ENCODE peak calls at places on chromosomes 3 and 15, in four cellular contexts. R is adrenal gland, K is left ventricle myocardium inferior, G is WERI-Rb-1. J is an unnamed sample.

GRCh38 chr3:20186600-20187004 is 596 bp upstream of the SGO1 start:
- DNase-seq in R (peak; percentile 15), K (no peak), G (no peak), J (no peak)

GRCh38 chr3:42601898-42602581 is 1.6 kb downstream of the NKTR start:
- DNase-seq in R (no peak), K (no peak), G (no peak), J (no peak)

GRCh38 chr3:183350164-183350563 is 78.3 kb downstream of the MCF2L2 start:
- DNase-seq in R (no peak), K (no peak), G (no peak), J (no peak)

GRCh38 chr3:48919215-48920138 is 835 bp downstream of the ARIH2 start:
- DNase-seq in R (peak; percentile 49), K (peak; percentile 20), G (peak; percentile 23), J (peak; percentile 45)

GRCh38 chr15:42121021-42121420 is 26.7 kb upstream of the PLA2G4D start:
- DNase-seq in R (no peak), K (no peak), G (no peak), J (no peak)

GRCh38 chr3:114435733-114436132 is 141.9 kb downstream of the TIGIT start:
- DNase-seq in R (no peak), K (no peak), G (no peak), J (no peak)

GRCh38 chr3:183015185-183015584 is 34.8 kb upstream of the DCUN1D1 start:
- DNase-seq in R (no peak), K (no peak), G (no peak), J (no peak)

GRCh38 chr3:32443471-32443870 is 51.8 kb downstream of the CMTM7 start:
- DNase-seq in R (no peak), K (no peak), G (no peak), J (no peak)

GRCh38 chr15:62988701-62989100 is 53.8 kb upstream of the TPM1 start:
- DNase-seq in R (no peak), K (no peak), G (no peak), J (no peak)

GRCh38 chr3:11001020-11001657 is 8.6 kb downstream of the SLC6A1 start:
- DNase-seq in R (no peak), K (no peak), G (no peak), J (peak; percentile 23)

GRCh38 chr3:160448845-160449659 is 534 bp downstream of the TRIM59 start:
- DNase-seq in R (peak; percentile 34), K (no peak), G (no peak), J (peak; percentile 17)

GRCh38 chr3:46868948-46869347 is 5.7 kb upstream of the MYL3 start:
- DNase-seq in R (no peak), K (peak; percentile 38), G (no peak), J (no peak)

GRCh38 chr3:146464783-146465182 is 4.6 kb downstream of the PLSCR2 start:
- DNase-seq in R (no peak), K (no peak), G (no peak), J (no peak)

GRCh38 chr3:42055291-42055690 is 35.9 kb upstream of the TRAK1 start:
- DNase-seq in R (no peak), K (no peak), G (no peak), J (no peak)

GRCh38 chr15:99762288-99762687 is 29.1 kb upstream of the LYSMD4 start:
- DNase-seq in R (no peak), K (no peak), G (no peak), J (no peak)

GRCh38 chr15:100566850-100567249 is 35.1 kb downstream of the LINS1 start:
- DNase-seq in R (no peak), K (no peak), G (no peak), J (no peak)

GRCh38 chr3:9902372-9903237 is at the start of gene IL17RE:
- DNase-seq in R (no peak), K (no peak), G (no peak), J (no peak)

GRCh38 chr15:62099171-62099601 is 32.4 kb downstream of the C2CD4A start:
- DNase-seq in R (no peak), K (no peak), G (no peak), J (no peak)

GRCh38 chr3:114649331-114649730 is 355.5 kb downstream of the TIGIT start:
- DNase-seq in R (no peak), K (no peak), G (no peak), J (no peak)

GRCh38 chr3:158731938-158732855 is at the start of gene RARRES1:
- DNase-seq in R (peak; percentile 59), K (peak; percentile 77), G (peak; percentile 25), J (peak; percentile 79)

GRCh38 chr3:108223928-108224327 is 1.7 kb upstream of the IFT57 start:
- DNase-seq in R (no peak), K (no peak), G (no peak), J (peak; percentile 77)

GRCh38 chr3:192571197-192571791 is 156.0 kb downstream of the FGF12 start:
- DNase-seq in R (peak; percentile 73), K (peak; percentile 78), G (no peak), J (no peak)

GRCh38 chr3:97954193-97954827 is 17.9 kb downstream of the RIOX2 start:
- DNase-seq in R (no peak), K (no peak), G (no peak), J (no peak)

DNA sequence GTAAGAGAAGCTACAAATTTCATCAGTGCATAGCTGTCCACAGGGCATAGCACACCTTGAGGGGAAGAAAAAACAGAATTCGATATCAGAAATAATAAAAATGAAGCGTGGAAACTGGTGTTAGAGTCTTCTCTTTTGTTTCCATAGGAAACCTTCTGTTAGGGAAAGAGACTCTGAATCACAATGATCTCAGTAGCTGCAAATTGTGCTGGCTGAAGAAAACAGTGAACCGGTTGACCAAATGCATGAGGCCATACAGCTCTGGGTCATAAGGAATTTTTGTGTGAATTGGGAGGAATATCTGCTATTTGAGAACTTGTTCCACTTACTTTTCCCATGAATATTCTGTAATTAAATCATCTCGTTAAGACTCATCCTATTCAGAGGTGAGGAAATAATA is 580.2 kb upstream of the NECTIN3 start:
- DNase-seq in R (no peak), K (no peak), G (no peak), J (no peak)
- H3K4me3 ChIP-seq in R (no peak overlapping the region), K (no peak overlapping the region), G (no peak overlapping the region), J (no peak overlapping the region)

GRCh38 chr15:25072857-25073476 is 118.2 kb downstream of the SNRPN start:
- DNase-seq in R (no peak), K (no peak), G (no peak), J (no peak)
- H3K9me3 ChIP-seq in R (peaks cover 7% of the 10 kb centered on the region), K (peaks cover 100% of the 10 kb centered on the region), G (peaks cover 70% of the 10 kb centered on the region), J (peaks cover 30% of the 10 kb centered on the region)

GRCh38 chr3:14406336-14406735 is 3.9 kb downstream of the SLC6A6 start:
- DNase-seq in R (no peak), K (no peak), G (no peak), J (no peak)
- H3K4me3 ChIP-seq in R (no peak overlapping the region), K (peak overlapping the region; percentile 86), G (no peak overlapping the region), J (no peak overlapping the region)

GRCh38 chr3:51970606-51971300 is 3.1 kb downstream of the ABHD14B start:
- DNase-seq in R (no peak), K (no peak), G (no peak), J (no peak)
- H3K9me3 ChIP-seq in R (no peaks in the 10 kb centered on the region), K (no peaks in the 10 kb centered on the region), G (no peaks in the 10 kb centered on the region), J (no peaks in the 10 kb centered on the region)

GRCh38 chr3:53162672-53163458 is 1.9 kb downstream of the PRKCD start:
- DNase-seq in R (no peak), K (no peak), G (no peak), J (peak; percentile 18)
- H3K4me3 ChIP-seq in R (no peak overlapping the region), K (peak overlapping the region; percentile 82), G (peak overlapping the region; percentile 37), J (no peak overlapping the region)

GRCh38 chr3:145422541-145422940 is 738.4 kb downstream of the PLOD2 start:
- DNase-seq in R (no peak), K (no peak), G (no peak), J (no peak)

DNA sequence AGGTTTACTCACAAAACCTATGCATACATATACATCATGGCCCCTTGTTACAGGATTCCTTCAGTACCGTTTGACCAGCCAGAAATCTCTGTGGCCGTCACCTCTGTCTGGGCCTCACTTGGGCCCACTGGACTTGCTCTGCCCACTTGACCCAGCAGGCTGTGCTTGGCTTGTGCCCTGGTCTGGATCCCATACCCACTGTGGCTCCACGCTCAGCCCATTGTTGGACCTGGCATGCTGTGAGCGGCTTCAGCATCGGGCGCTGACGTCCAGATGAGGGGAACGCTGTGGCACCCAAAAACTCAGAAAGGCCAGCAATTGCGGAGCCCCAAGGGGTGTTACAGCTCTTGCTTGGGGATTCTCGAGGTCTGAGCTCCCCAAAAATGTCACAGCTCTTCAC is 733.6 kb downstream of the PLOD2 start:
- DNase-seq in R (no peak), K (no peak), G (no peak), J (no peak)
- H3K9me3 ChIP-seq in R (no peaks in the 10 kb centered on the region), K (no peaks in the 10 kb centered on the region), G (no peaks in the 10 kb centered on the region), J (no peaks in the 10 kb centered on the region)

DNA sequence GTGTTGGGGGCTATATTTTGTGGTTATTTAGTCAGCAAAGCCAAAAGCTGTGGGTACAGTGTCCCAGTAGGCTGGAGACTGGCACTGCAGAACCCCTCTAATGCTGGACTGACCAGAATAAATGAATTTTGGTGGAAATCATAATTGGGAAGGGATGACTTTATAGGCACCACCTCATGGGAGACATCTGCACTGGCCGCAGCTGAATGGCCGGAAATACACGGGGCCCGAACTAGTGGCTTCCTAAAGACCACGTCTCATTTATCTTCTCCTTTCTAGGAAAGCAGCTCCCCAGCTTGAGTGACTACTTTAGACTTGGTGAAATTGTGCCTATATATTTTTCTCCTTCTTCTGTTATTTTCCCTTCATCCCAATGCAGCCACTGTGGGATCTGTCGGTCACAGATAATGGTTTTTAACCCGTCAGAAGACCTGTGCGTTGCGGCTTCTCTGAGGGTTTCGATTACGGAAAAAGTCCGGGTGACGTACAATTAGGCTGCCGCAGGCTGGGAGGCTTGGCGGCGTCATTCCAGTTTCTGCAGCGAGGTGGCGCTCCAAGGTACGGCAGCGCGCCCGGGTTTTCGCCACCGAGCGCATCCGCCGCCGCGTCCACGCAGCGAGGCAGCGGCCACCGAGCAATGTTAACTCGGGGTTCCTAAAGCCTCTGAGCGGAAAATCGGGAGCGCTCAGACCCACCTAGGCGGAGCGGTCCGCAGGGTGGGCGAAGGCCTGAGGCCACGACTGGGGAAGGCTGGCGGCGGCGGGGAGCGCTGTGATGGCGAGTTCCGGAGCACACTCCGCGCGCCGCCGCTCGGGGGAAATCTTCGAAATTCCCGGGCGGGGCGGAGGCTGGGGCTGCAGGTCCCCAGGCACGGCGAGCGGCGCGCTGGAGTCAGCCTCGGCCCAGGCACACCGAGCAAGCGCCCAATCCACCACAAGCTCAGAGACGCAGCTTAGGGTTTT is 26.3 kb downstream of the NR2F2 start:
- DNase-seq in R (peak; percentile 91), K (peak; percentile 82), G (peak; percentile 63), J (peak; percentile 80)
- H3K4me3 ChIP-seq in R (peak overlapping the region; percentile 28), K (peak overlapping the region; percentile 81), G (peak overlapping the region; percentile 32), J (peak overlapping the region; percentile 50)

GRCh38 chr15:40392986-40393948 is 10.7 kb downstream of the KNSTRN start:
- DNase-seq in R (no peak), K (no peak), G (no peak), J (no peak)
- H3K9me3 ChIP-seq in R (no peaks in the 10 kb centered on the region), K (no peaks in the 10 kb centered on the region), G (no peaks in the 10 kb centered on the region), J (no peaks in the 10 kb centered on the region)

J was measured in cardiac muscle cell.